ENCODE peak calls at places on chromosome 17, in six cellular contexts. T is GM04504, U is adrenal gland, D is Daoy, M is GM04503, L is NCI-H1694. V is an unnamed sample.

GRCh38 chr17:4947411-4948165 is 742 bp downstream of the PFN1 start:
- DNase-seq in T (no peak), U (peak), D (peak), M (no peak), L (peak), V (peak)

GRCh38 chr17:63945851-63946439 is 13.8 kb upstream of the CD79B start:
- DNase-seq in T (no peak), U (no peak), D (no peak), M (no peak), L (no peak), V (no peak)

GRCh38 chr17:83190601-83191387 is 111.4 kb downstream of the METRNL start:
- DNase-seq in T (no peak), U (no peak), D (no peak), M (no peak), L (no peak), V (no peak)

GRCh38 chr17:77830816-77831490 is 127.5 kb upstream of the TNRC6C start:
- DNase-seq in T (no peak), U (no peak), D (peak), M (no peak), L (no peak), V (no peak)

GRCh38 chr17:31491794-31492171 is 100.3 kb downstream of the RAB11FIP4 start:
- DNase-seq in T (no peak), U (no peak), D (no peak), M (no peak), L (no peak), V (no peak)

GRCh38 chr17:39461911-39462641 is 790 bp downstream of the CDK12 start:
- DNase-seq in T (peak), U (peak), D (no peak), M (no peak), L (peak), V (peak)

GRCh38 chr17:40547079-40547784 is 18.0 kb downstream of the CCR7 start:
- DNase-seq in T (no peak), U (no peak), D (peak), M (no peak), L (peak), V (no peak)

GRCh38 chr17:27506348-27507218 is 50.3 kb downstream of the KSR1 start:
- DNase-seq in T (no peak), U (no peak), D (peak), M (no peak), L (no peak), V (no peak)

GRCh38 chr17:63917646-63918045 is 993 bp downstream of the GH1 start:
- DNase-seq in T (no peak), U (no peak), D (no peak), M (no peak), L (no peak), V (no peak)

GRCh38 chr17:36036240-36036639 is 18.5 kb upstream of the CCL23 start:
- DNase-seq in T (no peak), U (peak), D (no peak), M (no peak), L (no peak), V (no peak)

GRCh38 chr17:19464033-19465026 is 53.3 kb downstream of the RNF112 start:
- DNase-seq in T (no peak), U (peak), D (no peak), M (no peak), L (no peak), V (no peak)

GRCh38 chr17:20053343-20053964 is 44.3 kb downstream of the SPECC1 start:
- DNase-seq in T (no peak), U (no peak), D (no peak), M (no peak), L (peak), V (no peak)

GRCh38 chr17:39400547-39401411 is 647 bp downstream of the FBXL20 start:
- DNase-seq in T (no peak), U (peak), D (no peak), M (no peak), L (no peak), V (peak)

GRCh38 chr17:50071692-50072091 is 15.8 kb downstream of the ITGA3 start:
- DNase-seq in T (no peak), U (no peak), D (no peak), M (no peak), L (no peak), V (no peak)

GRCh38 chr17:70644093-70644492 is 474.8 kb downstream of the KCNJ2 start:
- DNase-seq in T (no peak), U (no peak), D (no peak), M (no peak), L (no peak), V (no peak)

GRCh38 chr17:39555368-39555767 is 52.4 kb downstream of the NEUROD2 start:
- DNase-seq in T (no peak), U (no peak), D (no peak), M (no peak), L (no peak), V (no peak)

GRCh38 chr17:79843475-79843916 is 4.3 kb upstream of the CBX4 start:
- DNase-seq in T (no peak), U (no peak), D (peak), M (no peak), L (no peak), V (no peak)

GRCh38 chr17:17044846-17045561 is 2.7 kb downstream of the MPRIP start:
- DNase-seq in T (peak), U (peak), D (peak), M (no peak), L (no peak), V (peak)

GRCh38 chr17:77128895-77129567 is 11.7 kb upstream of the SEC14L1 start:
- DNase-seq in T (no peak), U (no peak), D (no peak), M (no peak), L (no peak), V (peak)

GRCh38 chr17:61399131-61400057 is at the start of gene TBX2:
- DNase-seq in T (no peak), U (peak), D (peak), M (peak), L (peak), V (peak)

GRCh38 chr17:13374203-13375143 is 227.3 kb downstream of the HS3ST3A1 start:
- DNase-seq in T (no peak), U (no peak), D (no peak), M (no peak), L (no peak), V (peak)

GRCh38 chr17:74020522-74020921 is 183.0 kb upstream of the RPL38 start:
- DNase-seq in T (no peak), U (no peak), D (no peak), M (no peak), L (no peak), V (no peak)

GRCh38 chr17:32342603-32343325 is 791 bp upstream of the C17orf75 start:
- DNase-seq in T (no peak), U (no peak), D (no peak), M (no peak), L (no peak), V (no peak)